ENCODE peak calls at places on chromosomes 2 and 18, in ten cellular contexts. F, V, H, A, G, R, Z, O, Q and P are unnamed samples.
A peak's percentile ranks its signal among the peaks of the same experiment; 100 is the strongest.

GRCh38 chr2:60998628-60999545 is 18.6 kb upstream of the PEX13 start:
- DNase-seq in O (peak; percentile 46), G (peak; percentile 62), Q (peak; percentile 31), V (no peak), Z (peak; percentile 7), A (no peak), R (no peak), H (no peak), F (no peak), P (no peak)

GRCh38 chr2:6993230-6993640 is 76.0 kb downstream of the RNF144A start:
- DNase-seq in H (no peak), F (peak; percentile 82), R (no peak), A (no peak), O (no peak), V (no peak), G (no peak), Z (no peak), Q (no peak), P (no peak)

GRCh38 chr2:224982226-224982625 is 60.0 kb downstream of the DOCK10 start:
- DNase-seq in R (no peak), H (no peak), V (no peak), Z (no peak), Q (peak; percentile 40), F (no peak), A (no peak), O (no peak), G (no peak), P (no peak)

GRCh38 chr18:45061359-45061758 is 380.7 kb downstream of the SETBP1 start:
- DNase-seq in V (no peak), A (no peak), H (no peak), O (no peak), R (no peak), Q (no peak), F (no peak), Z (no peak), G (no peak), P (no peak)

GRCh38 chr18:6284300-6284699 is 130.4 kb downstream of the L3MBTL4 start:
- DNase-seq in H (no peak), A (no peak), Z (no peak), Q (no peak), O (no peak), G (no peak), V (no peak), F (no peak), R (no peak), P (no peak)

GRCh38 chr2:224598669-224599068 is 13.5 kb upstream of the CUL3 start:
- DNase-seq in O (no peak), G (no peak), F (no peak), A (no peak), V (no peak), Q (no peak), Z (no peak), R (no peak), H (no peak), P (no peak)

GRCh38 chr18:35376742-35377695 is at the start of gene ZNF396:
- DNase-seq in O (peak; percentile 69), V (peak; percentile 95), H (peak; percentile 83), F (peak; percentile 88), Q (peak; percentile 62), G (peak; percentile 27), A (peak; percentile 85), Z (peak; percentile 68), R (peak; percentile 49), P (peak; percentile 90)

GRCh38 chr2:199955007-199955338 is 318 bp downstream of the TYW5 start:
- DNase-seq in Z (no peak), O (no peak), G (no peak), H (no peak), R (no peak), F (no peak), A (no peak), Q (no peak), V (no peak), P (no peak)

GRCh38 chr18:7577706-7578105 is 10.6 kb downstream of the PTPRM start:
- DNase-seq in O (no peak), R (no peak), V (no peak), H (no peak), G (peak; percentile 68), A (peak; percentile 16), Q (peak; percentile 84), Z (no peak), F (no peak), P (no peak)

GRCh38 chr2:209463226-209463625 is 39.4 kb downstream of the MAP2 start:
- DNase-seq in O (peak; percentile 5), H (no peak), Q (no peak), R (no peak), Z (no peak), V (no peak), G (no peak), F (no peak), A (no peak), P (no peak)

GRCh38 chr2:127228102-127228501 is 8.0 kb upstream of the CYP27C1 start:
- DNase-seq in V (no peak), O (no peak), F (no peak), R (no peak), Q (peak; percentile 76), Z (no peak), A (no peak), H (no peak), G (no peak), P (no peak)

GRCh38 chr2:36477744-36478143 is 120.2 kb downstream of the FEZ2 start:
- DNase-seq in Q (no peak), H (no peak), A (no peak), V (no peak), Z (no peak), R (no peak), G (no peak), F (no peak), O (no peak), P (no peak)

GRCh38 chr2:41194235-41194634 is 742.3 kb upstream of the SLC8A1 start:
- DNase-seq in G (peak; percentile 1), Q (peak; percentile 76), V (no peak), O (no peak), F (peak; percentile 26), Z (no peak), A (peak; percentile 2), H (no peak), R (no peak), P (no peak)

DNA sequence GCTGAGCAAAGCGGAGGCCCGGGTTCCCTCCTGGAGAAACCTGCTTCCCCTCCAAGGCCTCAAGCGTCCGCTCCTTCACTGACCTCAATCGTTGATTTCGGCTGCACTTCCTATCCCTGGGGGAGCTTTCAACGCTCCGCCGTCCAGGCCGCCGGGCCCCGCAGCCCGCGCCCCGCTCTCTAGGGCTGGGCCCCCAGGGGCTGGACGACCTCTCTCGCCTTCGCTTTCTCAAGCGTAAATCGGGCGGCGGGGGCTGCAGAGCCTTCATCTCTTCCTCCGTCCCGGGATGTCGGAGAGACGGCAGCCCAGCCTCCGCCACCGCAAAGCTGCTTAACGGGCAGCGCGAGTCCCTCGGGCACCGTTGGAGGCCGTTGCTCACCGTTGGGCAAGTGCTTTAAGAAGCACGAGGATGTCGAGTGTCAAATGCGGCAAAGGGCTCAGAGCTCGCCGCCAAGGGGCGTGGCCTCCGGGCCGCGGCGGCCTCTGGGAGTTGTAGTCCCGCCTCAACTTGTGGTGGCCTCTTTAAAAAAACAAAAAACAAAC is 8.5 kb downstream of the HES6 start:
- DNase-seq in O (no peak), H (peak; percentile 80), V (peak; percentile 89), Z (peak; percentile 76), R (peak; percentile 56), F (peak; percentile 80), Q (peak; percentile 54), A (peak; percentile 66), G (peak; percentile 44), P (peak; percentile 76)
- H3K4me3 ChIP-seq in O (peak overlapping the region; percentile 27), H (peak overlapping the region; percentile 66), V (peak overlapping the region; percentile 68), Z (peak overlapping the region; percentile 52), R (peak overlapping the region; percentile 47), F (peak overlapping the region; percentile 69), Q (peak overlapping the region; percentile 35), A (no peak overlapping the region), G (peak overlapping the region; percentile 29), P (peak overlapping the region; percentile 14)

GRCh38 chr18:54532222-54532621 is 58.8 kb upstream of the DYNAP start:
- DNase-seq in H (no peak), Q (no peak), V (no peak), Z (no peak), R (no peak), G (no peak), O (no peak), A (no peak), F (no peak), P (no peak)

GRCh38 chr18:54531402-54532065 is 59.5 kb upstream of the DYNAP start:
- DNase-seq in V (no peak), R (no peak), F (no peak), Q (no peak), Z (no peak), H (no peak), O (no peak), A (no peak), G (no peak), P (no peak)

GRCh38 chr18:54529444-54529843 is 61.6 kb upstream of the DYNAP start:
- DNase-seq in R (no peak), O (no peak), V (no peak), A (no peak), Z (no peak), G (no peak), Q (no peak), H (no peak), F (no peak), P (no peak)

GRCh38 chr18:54530285-54530684 is 60.8 kb upstream of the DYNAP start:
- DNase-seq in G (no peak), Q (no peak), R (no peak), F (no peak), Z (no peak), H (no peak), V (no peak), O (no peak), A (no peak), P (no peak)

GRCh38 chr18:54532962-54533361 is 58.1 kb upstream of the DYNAP start:
- DNase-seq in A (no peak), Z (no peak), H (no peak), R (no peak), F (no peak), O (no peak), V (no peak), G (no peak), Q (no peak), P (no peak)
- H3K9me3 ChIP-seq in A (no peaks in the 10 kb centered on the region), Z (no peaks in the 10 kb centered on the region), H (no peaks in the 10 kb centered on the region), R (no peaks in the 10 kb centered on the region), F (no peaks in the 10 kb centered on the region), O (no peaks in the 10 kb centered on the region), V (no peaks in the 10 kb centered on the region), G (peaks cover 11% of the 10 kb centered on the region), Q (no peaks in the 10 kb centered on the region), P (no peaks in the 10 kb centered on the region)

DNA sequence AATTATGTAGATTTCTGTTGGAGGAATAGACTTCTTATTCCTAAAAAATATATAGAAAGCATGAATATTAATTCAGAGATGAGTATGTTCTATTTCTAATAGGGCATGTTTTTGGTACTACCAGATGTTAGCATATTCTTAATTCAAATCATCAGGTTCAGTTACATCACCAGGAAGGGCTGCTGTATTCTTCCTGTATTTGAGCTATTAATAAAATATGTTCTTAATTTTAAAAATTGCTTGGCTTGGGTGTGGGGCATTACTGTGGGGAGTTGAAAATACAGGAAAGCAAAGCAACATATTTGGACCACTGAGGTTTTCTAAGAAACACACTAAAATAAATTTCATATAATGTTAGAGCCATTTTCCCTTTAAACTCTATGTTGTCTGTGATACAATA is 343.0 kb downstream of the EPHA4 start:
- DNase-seq in G (no peak), F (no peak), V (no peak), Q (no peak), Z (no peak), R (no peak), A (no peak), O (no peak), H (no peak), P (no peak)
- H3K4me3 ChIP-seq in G (no peak overlapping the region), F (no peak overlapping the region), V (no peak overlapping the region), Q (no peak overlapping the region), Z (no peak overlapping the region), R (no peak overlapping the region), A (no peak overlapping the region), O (no peak overlapping the region), H (no peak overlapping the region), P (no peak overlapping the region)

GRCh38 chr2:89781962-89782361 is 1090.5 kb downstream of the RPIA start:
- DNase-seq in G (no peak), A (no peak), R (no peak), Q (no peak), O (no peak), Z (no peak), F (no peak), V (no peak), H (no peak), P (no peak)
- H3K9me3 ChIP-seq in G (peaks cover 47% of the 10 kb centered on the region), A (peaks cover 8% of the 10 kb centered on the region), R (no peaks in the 10 kb centered on the region), Q (peaks cover 1% of the 10 kb centered on the region), O (peaks cover 40% of the 10 kb centered on the region), Z (peaks cover 46% of the 10 kb centered on the region), F (no peaks in the 10 kb centered on the region), V (peaks cover 65% of the 10 kb centered on the region), H (no peaks in the 10 kb centered on the region), P (peaks cover 17% of the 10 kb centered on the region)